ENCODE peak calls at places on chromosomes 3 and 15, in six cellular contexts. A is activated CD4-positive, CD25-positive, alpha-beta regulatory T cell treated with anti-CD3 and anti-CD28 coated beads, Interleukin-2, amount 50 U/mL, for 72 hours; F is activated CD8-positive, alpha-beta memory T cell treated with anti-CD3 and anti-CD28 coated beads, Interleukin-2, amount 50 U/mL, for 4 hours; K is neural crest cell; Y is hepatocyte; D is M059J. H is an unnamed sample.
A peak's percentile ranks its signal among the peaks of the same experiment; 100 is the strongest.

GRCh38 chr3:101182734-101183133 is 137.6 kb downstream of the IMPG2 start:
- DNase-seq in A (no peak), F (no peak), K (no peak), Y (no peak), D (peak; percentile 39), H (no peak)

GRCh38 chr3:101017048-101017447 is 23.8 kb upstream of the ABI3BP start:
- DNase-seq in A (no peak), F (no peak), K (no peak), Y (no peak), D (no peak), H (no peak)

GRCh38 chr3:43214616-43215015 is 71.7 kb upstream of the SNRK start:
- DNase-seq in A (no peak), F (no peak), K (no peak), Y (peak; percentile 59), D (peak; percentile 88), H (no peak)

GRCh38 chr3:187954486-187955075 is 199.4 kb upstream of the LPP start:
- DNase-seq in A (no peak), F (no peak), K (no peak), Y (no peak), D (peak; percentile 88), H (no peak)

GRCh38 chr3:139893264-139893962 is 41.6 kb upstream of the CLSTN2 start:
- DNase-seq in A (no peak), F (no peak), K (no peak), Y (no peak), D (no peak), H (no peak)

GRCh38 chr3:15815696-15816095 is 17.9 kb upstream of the ANKRD28 start:
- DNase-seq in A (no peak), F (no peak), K (no peak), Y (peak; percentile 48), D (peak; percentile 74), H (no peak)

GRCh38 chr15:64754663-64755426 is 20.5 kb downstream of the RBPMS2 start:
- DNase-seq in A (no peak), F (no peak), K (no peak), Y (no peak), D (no peak), H (no peak)

GRCh38 chr3:111723293-111723963 is 128.3 kb upstream of the ZBED2 start:
- DNase-seq in A (no peak), F (no peak), K (no peak), Y (no peak), D (peak; percentile 94), H (no peak)

GRCh38 chr3:197008436-197009209 is 21.0 kb downstream of the MELTF start:
- DNase-seq in A (no peak), F (no peak), K (no peak), Y (no peak), D (no peak), H (no peak)

GRCh38 chr3:40780801-40781406 is 256.1 kb downstream of the ZNF621 start:
- DNase-seq in A (no peak), F (no peak), K (peak; percentile 63), Y (peak; percentile 18), D (peak; percentile 29), H (no peak)

GRCh38 chr3:161072076-161072697 is 33.0 kb downstream of the B3GALNT1 start:
- DNase-seq in A (no peak), F (no peak), K (no peak), Y (no peak), D (no peak), H (no peak)

GRCh38 chr3:72429589-72430362 is 418.5 kb downstream of the SHQ1 start:
- DNase-seq in A (no peak), F (no peak), K (no peak), Y (no peak), D (no peak), H (no peak)

GRCh38 chr3:169299129-169299528 is 364.4 kb downstream of the MECOM start:
- DNase-seq in A (no peak), F (no peak), K (no peak), Y (no peak), D (no peak), H (no peak)

GRCh38 chr3:66738625-66739330 is 238.0 kb upstream of the LRIG1 start:
- DNase-seq in A (no peak), F (no peak), K (no peak), Y (no peak), D (no peak), H (no peak)

H was measured in activated naive CD8-positive, alpha-beta T cell treated with anti-CD3 and anti-CD28 coated beads, Interleukin-2, amount 10 ng/mL, durations not matched to agents 7 days and 5 days.